ENCODE peak calls at places on chromosome 1, in five cellular contexts. F is endodermal cell, R is bronchial epithelial cell, J is cardiac muscle cell, Y is AG10803. M is an unnamed sample.
A peak's percentile ranks its signal among the peaks of the same experiment; 100 is the strongest.

GRCh38 chr1:62725255-62725654 is 37.1 kb upstream of the DOCK7 start:
- DNase-seq in R (peak; percentile 18), J (no peak), F (no peak), Y (peak; percentile 94), M (no peak)

GRCh38 chr1:94276900-94277581 is 39.7 kb upstream of the ARHGAP29 start:
- DNase-seq in R (no peak), J (no peak), Y (peak; percentile 57), F (no peak), M (no peak)

GRCh38 chr1:204282801-204283200 is 69.0 kb upstream of the GOLT1A start:
- DNase-seq in Y (no peak), J (no peak), F (no peak), R (no peak), M (no peak)

GRCh38 chr1:109181085-109181806 is 32.5 kb upstream of the SARS1 start:
- DNase-seq in J (no peak), R (no peak), Y (peak; percentile 33), F (no peak), M (no peak)

GRCh38 chr1:52767881-52768280 is 41.6 kb downstream of the ZYG11B start:
- DNase-seq in J (no peak), F (no peak), Y (no peak), R (no peak), M (no peak)

GRCh38 chr1:86825294-86825693 is 88.6 kb downstream of the SELENOF start:
- DNase-seq in J (peak; percentile 49), R (no peak), F (no peak), Y (peak; percentile 54), M (no peak)

GRCh38 chr1:86913896-86914634 is at the start of gene SELENOF:
- DNase-seq in Y (peak; percentile 100), J (peak; percentile 100), F (peak; percentile 99), R (peak; percentile 100), M (peak; percentile 99)

GRCh38 chr1:185155600-185156320 is 993 bp downstream of the TRMT1L start:
- DNase-seq in J (no peak), Y (peak; percentile 64), R (peak; percentile 39), F (no peak), M (no peak)

GRCh38 chr1:72516826-72517225 is 234.5 kb upstream of the NEGR1 start:
- DNase-seq in F (no peak), J (no peak), Y (peak; percentile 56), R (no peak), M (no peak)

GRCh38 chr1:223363057-223363855 is 720 bp downstream of the SUSD4 start:
- DNase-seq in Y (peak; percentile 41), F (peak; percentile 80), R (no peak), J (peak; percentile 52), M (no peak)

GRCh38 chr1:214933375-214933774 is 149.2 kb upstream of the KCNK2 start:
- DNase-seq in J (no peak), F (no peak), R (peak; percentile 44), Y (no peak), M (no peak)

GRCh38 chr1:229094476-229095311 is 176.2 kb upstream of the RAB4A start:
- DNase-seq in F (peak; percentile 68), R (no peak), J (no peak), Y (peak; percentile 13), M (no peak)

GRCh38 chr1:97507863-97508262 is 413.0 kb downstream of the DPYD start:
- DNase-seq in Y (no peak), R (no peak), J (no peak), F (no peak), M (no peak)

GRCh38 chr1:155242805-155243358 is 12.4 kb downstream of the ENTREP3 start:
- DNase-seq in R (no peak), F (no peak), Y (no peak), J (no peak), M (no peak)

DNA sequence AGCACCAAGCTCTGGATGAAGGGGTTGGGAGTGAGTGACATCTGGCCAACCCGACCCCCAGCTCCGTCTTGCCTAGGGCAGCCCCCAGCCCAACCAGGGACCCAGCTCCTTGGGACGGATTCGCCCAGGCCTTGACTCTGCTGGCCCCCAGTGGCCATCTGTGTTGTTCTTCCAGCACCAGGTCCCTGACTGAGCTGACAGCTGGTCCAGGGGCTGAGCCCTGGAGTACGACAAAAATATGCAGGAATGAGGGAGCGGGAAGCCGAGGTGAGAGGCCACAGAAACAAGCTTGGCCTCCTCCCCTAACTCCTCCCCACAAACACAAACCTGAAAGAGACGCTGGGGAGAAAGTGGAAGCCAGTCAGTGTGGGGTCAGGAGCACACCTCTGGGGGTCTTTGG is 55.0 kb upstream of the PAX7 start:
- DNase-seq in Y (peak; percentile 13), J (peak; percentile 35), F (peak; percentile 97), R (peak; percentile 8), M (no peak)
- TF ChIP-seq CTCF in Y (peak; percentile 61), J (peak; percentile 65), F (peak; percentile 89), R (peak; percentile 85), M (no peak)

GRCh38 chr1:6484826-6485139 is 6.7 kb downstream of the PLEKHG5 start:
- DNase-seq in R (no peak), F (no peak), J (no peak), Y (no peak), M (no peak)

GRCh38 chr1:6483761-6484117 is 7.7 kb downstream of the PLEKHG5 start:
- DNase-seq in J (no peak), F (no peak), R (no peak), Y (no peak), M (no peak)

GRCh38 chr1:6481820-6482471 is 9.5 kb downstream of the PLEKHG5 start:
- DNase-seq in F (no peak), Y (no peak), J (no peak), R (no peak), M (no peak)

GRCh38 chr1:6485140-6485936 is 6.1 kb downstream of the PLEKHG5 start:
- DNase-seq in Y (no peak), R (no peak), F (no peak), J (peak; percentile 41), M (no peak)

DNA sequence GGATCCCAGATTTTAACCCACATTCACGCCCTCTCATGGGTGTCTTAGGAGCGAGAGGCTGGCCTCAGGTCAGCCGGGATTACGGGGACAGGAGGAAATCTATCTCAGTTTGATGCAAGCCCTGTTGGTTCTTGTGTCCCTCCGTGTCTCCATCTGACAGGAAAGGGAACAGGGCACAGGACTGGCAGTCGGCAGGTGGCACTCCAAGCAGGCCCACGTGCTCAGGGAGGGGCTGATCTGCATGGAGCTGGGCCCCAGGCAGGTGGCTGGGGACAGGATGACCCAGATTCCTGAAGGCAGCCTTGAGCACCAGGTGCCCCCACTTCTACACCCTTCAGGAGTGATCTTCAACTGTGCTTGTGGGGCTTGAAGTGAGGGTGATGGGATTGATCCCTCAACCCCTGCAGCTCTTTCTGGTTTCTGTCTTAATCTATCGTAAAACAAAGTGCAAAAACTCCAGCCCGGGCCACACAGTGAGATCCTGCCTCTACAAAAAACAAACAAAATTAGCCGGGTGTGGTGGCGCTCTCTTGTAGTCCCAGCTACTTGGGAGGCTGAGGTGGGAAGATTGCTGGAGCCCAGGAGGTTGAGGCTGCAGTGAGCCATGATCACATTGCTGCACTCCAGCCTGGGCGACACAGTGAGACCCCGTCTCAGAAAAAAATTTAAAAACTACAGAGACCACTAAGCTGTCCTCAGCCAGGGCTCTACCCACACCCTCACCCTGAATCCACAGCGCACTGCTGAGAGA is 8.3 kb downstream of the PLEKHG5 start:
- DNase-seq in Y (no peak), F (no peak), J (no peak), R (no peak), M (no peak)
- TF ChIP-seq CTCF in Y (no peak), F (no peak), J (no peak), R (peak; percentile 36), M (no peak)

DNA sequence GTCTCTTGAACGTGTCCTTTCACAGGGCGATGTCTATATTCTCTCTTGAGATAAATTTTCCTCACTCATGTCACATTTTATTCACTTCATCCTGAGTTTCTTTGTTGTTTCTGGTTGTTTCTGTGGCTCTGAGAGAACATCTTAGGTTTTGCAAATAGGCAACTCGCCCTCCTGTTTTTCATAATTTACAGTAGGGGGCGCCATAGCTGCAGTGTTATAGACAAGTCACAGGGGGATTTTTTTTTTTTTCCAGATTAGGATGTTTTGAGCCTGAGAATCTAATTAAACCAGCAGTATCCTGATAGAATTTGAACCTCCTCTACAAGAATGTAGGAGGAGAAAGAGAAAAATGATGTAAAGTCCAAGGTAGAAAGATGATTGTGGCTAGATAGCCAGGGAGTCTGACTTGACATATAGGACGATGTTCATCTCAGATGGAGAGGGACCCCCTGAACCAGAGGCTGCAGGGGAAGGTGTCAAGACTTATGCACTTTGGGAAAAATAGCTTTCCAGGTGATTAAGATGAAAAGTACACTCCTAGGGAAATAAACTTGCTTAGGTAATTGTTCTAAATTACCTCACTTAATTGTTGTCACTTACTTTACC is 76.3 kb downstream of the ZP4 start:
- DNase-seq in R (peak; percentile 2), Y (no peak), J (peak; percentile 17), F (no peak), M (no peak)
- TF ChIP-seq CTCF in R (peak; percentile 17), Y (peak; percentile 9), J (peak; percentile 53), F (peak; percentile 90), M (peak; percentile 16)

GRCh38 chr1:202663141-202663540 is 47.1 kb downstream of the SYT2 start:
- DNase-seq in R (no peak), J (no peak), Y (no peak), F (no peak), M (no peak)

GRCh38 chr1:202662081-202662480 is 48.2 kb downstream of the SYT2 start:
- DNase-seq in J (no peak), F (no peak), Y (no peak), R (no peak), M (no peak)

GRCh38 chr1:202659541-202659940 is 50.7 kb downstream of the SYT2 start:
- DNase-seq in R (no peak), Y (no peak), F (no peak), J (no peak), M (no peak)

GRCh38 chr1:202659974-202660373 is 50.3 kb downstream of the SYT2 start:
- DNase-seq in J (no peak), Y (no peak), R (no peak), F (no peak), M (peak; percentile 16)

DNA sequence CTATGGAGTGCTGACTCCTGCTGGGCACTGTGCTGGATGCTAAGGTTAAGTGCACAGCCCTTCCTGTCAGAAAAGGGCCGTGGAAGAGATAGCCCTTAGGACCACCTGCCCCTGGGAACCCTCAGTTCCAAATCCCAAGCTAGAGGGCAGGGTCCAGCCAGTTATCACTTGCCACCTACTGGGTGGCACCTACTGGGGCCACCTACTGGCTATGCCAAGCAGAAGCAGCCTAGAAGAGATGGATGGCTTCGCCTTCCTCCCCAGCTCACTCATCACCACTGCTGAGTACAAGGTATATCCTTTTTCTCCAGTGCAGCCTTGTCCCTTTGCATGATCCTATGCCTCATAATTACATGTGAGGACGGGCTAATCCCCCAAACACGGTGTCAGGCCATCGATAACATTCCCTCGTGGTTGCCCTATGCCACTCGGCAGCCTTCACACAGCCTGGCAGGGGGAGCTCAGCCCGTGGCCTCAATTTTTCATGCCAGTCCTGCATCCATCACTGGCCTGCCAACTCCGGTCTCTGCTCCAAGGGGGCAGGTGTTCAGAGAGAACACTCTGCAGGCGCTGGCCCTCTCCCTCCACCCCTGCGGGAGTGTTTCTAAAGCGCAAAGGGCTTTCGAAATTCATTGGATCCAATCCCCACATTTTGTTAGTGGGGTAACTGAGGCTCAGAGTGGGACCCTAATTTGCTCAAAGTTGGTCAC is 49.0 kb downstream of the SYT2 start:
- DNase-seq in R (peak; percentile 7), J (no peak), Y (no peak), F (no peak), M (peak; percentile 11)
- TF ChIP-seq CTCF in R (peak; percentile 56), J (no peak), Y (peak; percentile 20), F (peak; percentile 64), M (peak; percentile 63)

DNA sequence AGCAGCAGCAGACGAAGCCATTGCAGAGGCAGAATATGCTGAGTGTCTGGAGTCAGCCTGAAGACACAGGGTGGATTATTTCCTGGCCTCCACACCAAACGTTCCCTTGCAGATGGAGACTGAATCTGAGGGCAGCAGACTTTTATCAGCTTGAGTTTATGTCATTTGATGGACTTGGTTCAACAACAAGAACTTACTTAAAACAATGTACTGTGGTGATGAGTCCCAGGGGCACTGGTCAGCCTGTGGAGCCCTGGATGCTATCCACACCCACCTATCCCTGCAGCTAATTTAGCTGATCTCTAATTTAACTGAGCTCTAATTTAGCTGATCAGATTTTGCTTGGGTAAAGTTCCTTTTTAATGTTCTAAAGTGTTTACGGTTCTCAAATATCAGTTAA is 17.0 kb upstream of the MPZL1 start:
- DNase-seq in J (no peak), Y (no peak), R (no peak), F (no peak), M (no peak)
- TF ChIP-seq CTCF in J (no peak), Y (no peak), R (no peak), F (no peak), M (no peak)